ENCODE peak calls at places on chromosomes 4 and X, in ten cellular contexts. One of them, this sample, is unnamed.
A peak's percentile ranks its signal among the peaks of the same experiment; 100 is the strongest.

GRCh38 chrX:154317391-154318000 is 21.9 kb downstream of the TKTL1 start:
- DNase-seq in uterus: no peak
- DNase-seq in tibial nerve: no peak
- DNase-seq in neural progenitor cell: peak; percentile 55
- DNase-seq in ovary: peak; percentile 37
- DNase-seq in fibroblast of mammary gland: peak; percentile 17
- DNase-seq in sigmoid colon: no peak
- DNase-seq in fibroblast of the aortic adventitia: peak; percentile 46
- DNase-seq in fibroblast of lung: peak; percentile 29
- DNase-seq in WERI-Rb-1: peak; percentile 72
- DNase-seq in this sample: no peak

GRCh38 chrX:2650865-2651264 is 40.2 kb upstream of the CD99 start:
- DNase-seq in fibroblast of lung: no peak
- DNase-seq in tibial nerve: no peak
- DNase-seq in neural progenitor cell: no peak
- DNase-seq in uterus: no peak
- DNase-seq in ovary: no peak
- DNase-seq in fibroblast of mammary gland: no peak
- DNase-seq in WERI-Rb-1: no peak
- DNase-seq in fibroblast of the aortic adventitia: peak; percentile 68
- DNase-seq in sigmoid colon: no peak
- DNase-seq in this sample: no peak

GRCh38 chr4:30696195-30696594 is 24.0 kb upstream of the PCDH7 start:
- DNase-seq in fibroblast of the aortic adventitia: peak; percentile 2
- DNase-seq in uterus: no peak
- DNase-seq in WERI-Rb-1: no peak
- DNase-seq in neural progenitor cell: no peak
- DNase-seq in tibial nerve: no peak
- DNase-seq in fibroblast of lung: no peak
- DNase-seq in sigmoid colon: no peak
- DNase-seq in ovary: no peak
- DNase-seq in fibroblast of mammary gland: no peak
- DNase-seq in this sample: no peak

GRCh38 chrX:69137371-69137881 is 27.8 kb downstream of the PJA1 start:
- DNase-seq in ovary: peak; percentile 69
- DNase-seq in fibroblast of the aortic adventitia: peak; percentile 64
- DNase-seq in fibroblast of mammary gland: peak; percentile 75
- DNase-seq in neural progenitor cell: peak; percentile 57
- DNase-seq in sigmoid colon: peak; percentile 72
- DNase-seq in WERI-Rb-1: no peak
- DNase-seq in fibroblast of lung: peak; percentile 83
- DNase-seq in uterus: peak; percentile 54
- DNase-seq in tibial nerve: no peak
- DNase-seq in this sample: no peak

GRCh38 chrX:74133156-74133796 is 170.7 kb upstream of the ZCCHC13 start:
- DNase-seq in ovary: peak; percentile 24
- DNase-seq in sigmoid colon: no peak
- DNase-seq in neural progenitor cell: peak; percentile 81
- DNase-seq in fibroblast of mammary gland: peak; percentile 75
- DNase-seq in WERI-Rb-1: no peak
- DNase-seq in uterus: peak; percentile 29
- DNase-seq in fibroblast of the aortic adventitia: peak; percentile 88
- DNase-seq in fibroblast of lung: peak; percentile 79
- DNase-seq in tibial nerve: no peak
- DNase-seq in this sample: peak; percentile 52

GRCh38 chr4:146142768-146143167 is 32.8 kb upstream of the LSM6 start:
- DNase-seq in uterus: no peak
- DNase-seq in ovary: no peak
- DNase-seq in fibroblast of the aortic adventitia: no peak
- DNase-seq in WERI-Rb-1: no peak
- DNase-seq in neural progenitor cell: no peak
- DNase-seq in tibial nerve: no peak
- DNase-seq in sigmoid colon: no peak
- DNase-seq in fibroblast of lung: no peak
- DNase-seq in fibroblast of mammary gland: no peak
- DNase-seq in this sample: no peak

GRCh38 chr4:139934786-139935330 is 219.1 kb downstream of the MAML3 start:
- DNase-seq in fibroblast of mammary gland: no peak
- DNase-seq in WERI-Rb-1: no peak
- DNase-seq in tibial nerve: no peak
- DNase-seq in uterus: no peak
- DNase-seq in neural progenitor cell: no peak
- DNase-seq in fibroblast of the aortic adventitia: no peak
- DNase-seq in sigmoid colon: no peak
- DNase-seq in ovary: no peak
- DNase-seq in fibroblast of lung: no peak
- DNase-seq in this sample: no peak

GRCh38 chr4:10013722-10014121 is 7.6 kb downstream of the SLC2A9 start:
- DNase-seq in neural progenitor cell: peak; percentile 75
- DNase-seq in fibroblast of mammary gland: peak; percentile 25
- DNase-seq in fibroblast of the aortic adventitia: no peak
- DNase-seq in uterus: no peak
- DNase-seq in ovary: no peak
- DNase-seq in fibroblast of lung: peak; percentile 13
- DNase-seq in tibial nerve: no peak
- DNase-seq in sigmoid colon: no peak
- DNase-seq in WERI-Rb-1: peak; percentile 81
- DNase-seq in this sample: peak; percentile 63

GRCh38 chrX:50838820-50839600 is 25.0 kb upstream of the SHROOM4 start:
- DNase-seq in WERI-Rb-1: no peak
- DNase-seq in tibial nerve: no peak
- DNase-seq in ovary: no peak
- DNase-seq in neural progenitor cell: no peak
- DNase-seq in sigmoid colon: no peak
- DNase-seq in fibroblast of lung: peak; percentile 2
- DNase-seq in fibroblast of the aortic adventitia: no peak
- DNase-seq in fibroblast of mammary gland: peak; percentile 13
- DNase-seq in uterus: no peak
- DNase-seq in this sample: no peak

DNA sequence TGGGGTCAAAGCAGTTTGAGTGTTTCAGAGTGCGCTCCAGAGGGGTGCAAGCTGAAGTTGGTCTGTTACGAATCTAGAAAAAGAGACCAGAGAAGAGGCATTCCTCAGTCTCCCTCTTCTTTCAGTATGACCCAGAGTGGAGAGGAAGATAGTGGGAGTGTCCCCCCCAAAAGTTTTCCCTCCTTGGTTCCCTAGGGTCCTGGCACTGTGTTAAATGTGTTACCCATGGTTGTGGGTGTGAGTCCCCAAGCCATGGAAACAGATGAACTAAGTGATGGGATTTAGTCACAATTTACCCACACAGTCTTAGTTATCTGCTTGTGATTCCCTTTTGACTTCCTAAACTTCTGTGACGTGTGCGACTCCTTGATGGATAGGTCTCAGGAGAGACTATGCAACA is 27.0 kb upstream of the NAF1 start:
- DNase-seq in tibial nerve: no peak
- DNase-seq in fibroblast of lung: no peak
- DNase-seq in ovary: no peak
- DNase-seq in uterus: no peak
- DNase-seq in fibroblast of the aortic adventitia: no peak
- DNase-seq in sigmoid colon: no peak
- DNase-seq in neural progenitor cell: no peak
- DNase-seq in WERI-Rb-1: no peak
- DNase-seq in fibroblast of mammary gland: no peak
- DNase-seq in this sample: no peak
- TF ChIP-seq CTCF in tibial nerve: no peak
- TF ChIP-seq CTCF in fibroblast of lung: no peak
- TF ChIP-seq CTCF in ovary: no peak
- TF ChIP-seq CTCF in uterus: no peak
- TF ChIP-seq CTCF in fibroblast of the aortic adventitia: no peak
- TF ChIP-seq CTCF in sigmoid colon: no peak
- TF ChIP-seq CTCF in neural progenitor cell: no peak
- TF ChIP-seq CTCF in WERI-Rb-1: no peak
- TF ChIP-seq CTCF in fibroblast of mammary gland: no peak
- TF ChIP-seq CTCF in this sample: no peak

GRCh38 chr4:113106076-113106475 is 56.6 kb downstream of the ANK2 start:
- DNase-seq in fibroblast of the aortic adventitia: peak; percentile 77
- DNase-seq in neural progenitor cell: no peak
- DNase-seq in uterus: no peak
- DNase-seq in tibial nerve: no peak
- DNase-seq in ovary: no peak
- DNase-seq in fibroblast of lung: peak; percentile 77
- DNase-seq in sigmoid colon: no peak
- DNase-seq in WERI-Rb-1: no peak
- DNase-seq in fibroblast of mammary gland: peak; percentile 66
- DNase-seq in this sample: peak; percentile 6
- TF ChIP-seq CTCF in fibroblast of the aortic adventitia: peak; percentile 41
- TF ChIP-seq CTCF in neural progenitor cell: peak; percentile 41
- TF ChIP-seq CTCF in uterus: peak; percentile 18
- TF ChIP-seq CTCF in tibial nerve: peak; percentile 15
- TF ChIP-seq CTCF in ovary: peak; percentile 56
- TF ChIP-seq CTCF in fibroblast of lung: peak; percentile 49
- TF ChIP-seq CTCF in sigmoid colon: no peak
- TF ChIP-seq CTCF in WERI-Rb-1: peak; percentile 17
- TF ChIP-seq CTCF in fibroblast of mammary gland: peak; percentile 52
- TF ChIP-seq CTCF in this sample: peak; percentile 11

DNA sequence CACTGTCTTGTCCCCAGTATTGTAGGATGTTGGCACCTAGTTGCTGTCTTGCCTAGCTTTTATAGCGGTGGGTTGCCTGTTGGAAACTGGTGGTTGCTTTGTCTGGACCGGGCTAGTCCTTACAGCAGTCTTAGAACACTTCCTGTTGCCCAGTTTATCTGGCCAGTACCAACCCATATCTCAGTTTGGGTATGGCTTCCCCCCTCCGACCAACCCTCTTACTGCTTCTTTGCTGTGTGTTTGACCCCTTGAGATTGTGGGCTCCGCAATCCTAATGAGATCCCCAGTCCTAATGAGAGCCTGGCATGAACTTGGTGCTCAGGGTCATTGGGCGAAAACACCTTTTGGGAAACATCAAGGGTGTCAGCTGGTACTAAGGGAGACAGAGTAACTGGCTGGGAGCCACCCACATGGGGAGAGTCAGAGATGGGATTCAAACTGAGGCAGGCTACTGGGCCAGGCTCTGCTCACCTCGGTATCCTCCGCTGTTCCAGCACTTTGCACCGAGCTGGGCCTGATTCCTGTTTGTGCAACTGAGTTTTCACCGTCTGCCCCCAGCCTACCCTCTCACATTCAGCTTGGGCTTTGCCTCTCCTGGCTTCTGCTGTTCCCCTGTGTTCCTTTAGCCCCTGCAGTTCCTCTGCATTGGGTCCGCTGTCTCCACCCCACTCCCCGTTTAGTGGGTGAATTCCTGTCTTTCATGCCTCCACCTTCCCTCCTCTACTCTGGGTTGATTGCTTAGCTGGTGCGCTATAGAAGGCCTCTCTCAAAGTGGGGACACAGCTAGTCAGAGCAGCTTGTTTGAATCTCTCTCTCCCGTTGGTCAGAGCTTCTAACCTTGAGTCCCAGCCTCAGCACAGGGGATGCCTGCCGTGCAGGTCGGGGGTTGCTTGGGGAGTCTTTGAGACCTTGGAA is 1.6 kb downstream of the TBC1D14 start:
- DNase-seq in tibial nerve: no peak
- DNase-seq in fibroblast of mammary gland: no peak
- DNase-seq in fibroblast of lung: no peak
- DNase-seq in ovary: no peak
- DNase-seq in neural progenitor cell: no peak
- DNase-seq in fibroblast of the aortic adventitia: no peak
- DNase-seq in sigmoid colon: peak; percentile 54
- DNase-seq in uterus: no peak
- DNase-seq in WERI-Rb-1: no peak
- DNase-seq in this sample: no peak
- TF ChIP-seq CTCF in tibial nerve: no peak
- TF ChIP-seq CTCF in fibroblast of mammary gland: no peak
- TF ChIP-seq CTCF in fibroblast of lung: no peak
- TF ChIP-seq CTCF in ovary: no peak
- TF ChIP-seq CTCF in neural progenitor cell: no peak
- TF ChIP-seq CTCF in fibroblast of the aortic adventitia: no peak
- TF ChIP-seq CTCF in sigmoid colon: no peak
- TF ChIP-seq CTCF in uterus: no peak
- TF ChIP-seq CTCF in WERI-Rb-1: no peak
- TF ChIP-seq CTCF in this sample: no peak

GRCh38 chr4:55411621-55412020 is 15.9 kb downstream of the TMEM165 start:
- DNase-seq in WERI-Rb-1: no peak
- DNase-seq in neural progenitor cell: no peak
- DNase-seq in fibroblast of lung: no peak
- DNase-seq in fibroblast of mammary gland: peak; percentile 29
- DNase-seq in ovary: no peak
- DNase-seq in sigmoid colon: no peak
- DNase-seq in uterus: no peak
- DNase-seq in fibroblast of the aortic adventitia: no peak
- DNase-seq in tibial nerve: no peak
- DNase-seq in this sample: no peak

GRCh38 chr4:55410431-55410830 is 14.7 kb downstream of the TMEM165 start:
- DNase-seq in ovary: no peak
- DNase-seq in neural progenitor cell: no peak
- DNase-seq in WERI-Rb-1: no peak
- DNase-seq in sigmoid colon: no peak
- DNase-seq in uterus: no peak
- DNase-seq in fibroblast of the aortic adventitia: no peak
- DNase-seq in tibial nerve: no peak
- DNase-seq in fibroblast of mammary gland: no peak
- DNase-seq in fibroblast of lung: no peak
- DNase-seq in this sample: no peak

GRCh38 chr4:55407764-55408163 is 12.0 kb downstream of the TMEM165 start:
- DNase-seq in fibroblast of mammary gland: no peak
- DNase-seq in neural progenitor cell: no peak
- DNase-seq in tibial nerve: no peak
- DNase-seq in sigmoid colon: no peak
- DNase-seq in WERI-Rb-1: no peak
- DNase-seq in uterus: no peak
- DNase-seq in fibroblast of lung: no peak
- DNase-seq in fibroblast of the aortic adventitia: no peak
- DNase-seq in ovary: no peak
- DNase-seq in this sample: no peak

GRCh38 chr4:55407119-55407518 is 11.4 kb downstream of the TMEM165 start:
- DNase-seq in neural progenitor cell: no peak
- DNase-seq in tibial nerve: no peak
- DNase-seq in fibroblast of the aortic adventitia: no peak
- DNase-seq in ovary: no peak
- DNase-seq in WERI-Rb-1: no peak
- DNase-seq in uterus: no peak
- DNase-seq in sigmoid colon: no peak
- DNase-seq in fibroblast of lung: no peak
- DNase-seq in fibroblast of mammary gland: no peak
- DNase-seq in this sample: no peak

DNA sequence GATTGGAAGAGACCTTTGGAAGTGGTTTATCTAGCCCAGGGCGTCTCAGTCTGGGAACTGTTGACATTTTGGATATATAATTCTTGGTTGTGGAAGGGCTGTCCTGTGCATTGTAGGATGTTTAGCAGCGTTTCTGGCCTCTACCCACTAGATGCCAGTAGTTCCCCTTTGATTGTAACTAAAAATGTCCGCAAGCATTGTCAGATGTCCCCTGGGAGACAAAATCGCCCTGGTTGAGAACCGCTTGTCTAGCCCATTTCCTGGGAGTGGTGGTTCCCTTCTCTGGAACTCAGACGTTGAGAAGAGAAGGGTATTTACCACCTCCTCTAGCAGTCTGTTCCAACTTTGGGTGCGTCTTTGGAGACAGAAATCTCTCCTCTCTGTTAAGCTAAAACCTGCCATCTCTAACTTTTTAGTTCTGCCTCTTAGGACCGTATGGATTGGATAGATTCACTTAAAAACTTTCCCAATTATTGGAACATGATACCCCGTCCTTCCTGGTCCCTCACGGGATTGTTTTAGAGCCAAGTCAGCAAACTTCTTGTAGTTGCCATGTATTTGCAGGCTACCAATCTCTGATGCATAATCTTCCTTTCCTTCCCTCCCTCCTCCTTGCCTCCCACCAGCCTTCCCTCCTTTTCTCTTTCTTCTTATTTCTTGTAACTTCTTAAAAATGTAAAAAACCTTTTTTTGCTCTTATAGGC is 13.9 kb downstream of the TMEM165 start:
- DNase-seq in sigmoid colon: no peak
- DNase-seq in fibroblast of the aortic adventitia: peak; percentile 71
- DNase-seq in ovary: no peak
- DNase-seq in neural progenitor cell: peak; percentile 62
- DNase-seq in tibial nerve: no peak
- DNase-seq in fibroblast of mammary gland: peak; percentile 57
- DNase-seq in WERI-Rb-1: no peak
- DNase-seq in uterus: no peak
- DNase-seq in fibroblast of lung: peak; percentile 52
- DNase-seq in this sample: peak; percentile 24
- TF ChIP-seq CTCF in sigmoid colon: peak; percentile 18
- TF ChIP-seq CTCF in fibroblast of the aortic adventitia: peak; percentile 39
- TF ChIP-seq CTCF in ovary: no peak
- TF ChIP-seq CTCF in neural progenitor cell: peak; percentile 54
- TF ChIP-seq CTCF in tibial nerve: peak; percentile 14
- TF ChIP-seq CTCF in fibroblast of mammary gland: peak; percentile 23
- TF ChIP-seq CTCF in WERI-Rb-1: peak; percentile 39
- TF ChIP-seq CTCF in uterus: no peak
- TF ChIP-seq CTCF in fibroblast of lung: peak; percentile 33
- TF ChIP-seq CTCF in this sample: peak; percentile 48

This sample was measured in GM13976.